ENCODE peak calls at places on chromosomes 11 and 22, in five cellular contexts. W, R, L, M and B are unnamed samples.

GRCh38 chr11:5136246-5136645 is 1.9 kb downstream of the OR52A5 start:
- DNase-seq in M (no peak), R (no peak), W (no peak), L (no peak), B (no peak)

GRCh38 chr11:78595431-78596130 is 20.9 kb upstream of the NARS2 start:
- DNase-seq in M (no peak), R (no peak), W (no peak), L (no peak), B (no peak)

GRCh38 chr11:38530226-38530625 is 1932.2 kb upstream of the RAG2 start:
- DNase-seq in L (no peak), W (no peak), M (no peak), R (no peak), B (no peak)

GRCh38 chr11:75240381-75241035 is at the start of gene TPBGL:
- DNase-seq in W (no peak), R (peak), L (no peak), M (no peak), B (no peak)

GRCh38 chr11:129815596-129816461 is at the start of gene TMEM45B:
- DNase-seq in M (no peak), R (no peak), W (no peak), L (no peak), B (no peak)

GRCh38 chr22:19168088-19168890 is 10.2 kb downstream of the SLC25A1 start:
- DNase-seq in R (no peak), M (no peak), W (no peak), L (no peak), B (no peak)

GRCh38 chr11:4049006-4049405 is 45.6 kb upstream of the RRM1 start:
- DNase-seq in R (no peak), M (peak), L (no peak), W (no peak), B (no peak)

GRCh38 chr11:74769058-74769457 is 20.4 kb downstream of the RNF169 start:
- DNase-seq in M (no peak), W (no peak), L (no peak), R (no peak), B (no peak)

GRCh38 chr22:17917490-17917983 is 106.8 kb downstream of the MICAL3 start:
- DNase-seq in R (peak), M (no peak), L (no peak), W (no peak), B (no peak)

GRCh38 chr11:57514538-57515331 is 767 bp downstream of the SLC43A1 start:
- DNase-seq in R (peak), L (peak), W (no peak), M (peak), B (no peak)

GRCh38 chr11:68090706-68091105 is 30.5 kb downstream of the CHKA start:
- DNase-seq in L (no peak), M (no peak), R (no peak), W (no peak), B (no peak)

GRCh38 chr11:78030429-78031325 is 7.6 kb upstream of the KCTD14 start:
- DNase-seq in W (no peak), L (no peak), R (peak), M (no peak), B (no peak)

GRCh38 chr11:288328-289144 is at the start of gene PGGHG:
- DNase-seq in W (no peak), L (peak), M (no peak), R (peak), B (no peak)

GRCh38 chr11:69477111-69477510 is 4.4 kb upstream of the LINC01488 start:
- DNase-seq in W (no peak), M (no peak), L (no peak), R (no peak), B (no peak)

GRCh38 chr11:94866231-94866827 is 98.2 kb downstream of the AMOTL1 start:
- DNase-seq in M (no peak), L (no peak), W (no peak), R (no peak), B (no peak)

GRCh38 chr11:75365711-75366181 is 14.3 kb upstream of the ARRB1 start:
- DNase-seq in L (no peak), M (no peak), R (no peak), W (no peak), B (no peak)

GRCh38 chr11:118050208-118050891 is 26.5 kb upstream of the TMPRSS4 start:
- DNase-seq in R (no peak), L (no peak), M (no peak), W (no peak), B (no peak)

GRCh38 chr11:95364324-95365295 is 133.6 kb upstream of the SESN3 start:
- DNase-seq in L (no peak), W (no peak), M (no peak), R (no peak), B (no peak)

GRCh38 chr11:1669546-1670218 is 27.3 kb upstream of the KRTAP5-6 start:
- DNase-seq in R (peak), M (no peak), W (no peak), L (no peak), B (no peak)

GRCh38 chr22:31820655-31821054 is 66.8 kb downstream of the DEPDC5 start:
- DNase-seq in W (no peak), L (no peak), R (no peak), M (no peak), B (no peak)

GRCh38 chr11:75032550-75032935 is 43.8 kb downstream of the NEU3 start:
- DNase-seq in L (no peak), R (no peak), W (no peak), M (no peak), B (no peak)

GRCh38 chr22:17773606-17774205 is 563 bp downstream of the BID start:
- DNase-seq in W (no peak), R (peak), M (no peak), L (peak), B (no peak)

GRCh38 chr11:11306855-11307254 is 46.2 kb downstream of the CSNK2A3 start:
- DNase-seq in W (no peak), L (no peak), R (no peak), M (no peak), B (no peak)

GRCh38 chr22:41848468-41848867 is 15.6 kb downstream of the SREBF2 start:
- DNase-seq in L (no peak), R (peak), W (no peak), M (peak), B (no peak)

GRCh38 chr11:85737738-85738137 is 51.7 kb upstream of the CCDC89 start:
- DNase-seq in L (no peak), R (no peak), M (no peak), W (no peak), B (no peak)

GRCh38 chr11:68014966-68015447 is 4.9 kb downstream of the ALDH3B1 start:
- DNase-seq in M (no peak), L (no peak), W (no peak), R (no peak), B (no peak)

GRCh38 chr11:78110830-78111229 is 28.6 kb downstream of the ALG8 start:
- DNase-seq in L (no peak), W (no peak), M (no peak), R (no peak), B (no peak)

GRCh38 chr11:33690290-33691050 is 10.2 kb downstream of the C11orf91 start:
- DNase-seq in L (no peak), W (peak), M (no peak), R (peak), B (no peak)

GRCh38 chr11:44324787-44325525 is 15.0 kb upstream of the ALX4 start:
- DNase-seq in W (no peak), L (no peak), R (no peak), M (no peak), B (no peak)

GRCh38 chr11:112963368-112963955 is 2.2 kb downstream of the NCAM1 start:
- DNase-seq in R (no peak), M (no peak), L (no peak), W (no peak), B (no peak)

GRCh38 chr11:96447208-96447607 is 57.4 kb downstream of the JRKL start:
- DNase-seq in R (no peak), L (no peak), W (no peak), M (no peak), B (no peak)

GRCh38 chr11:64406221-64406946 is 47.4 kb downstream of the RPS6KA4 start:
- DNase-seq in W (no peak), L (no peak), R (peak), M (no peak), B (no peak)
- TF ChIP-seq POLR2AphosphoS5 in W (no peak), L (no peak), R (no peak), M (no peak), B (no peak)

GRCh38 chr22:35376728-35377472 is 4.0 kb upstream of the HMOX1 start:
- DNase-seq in M (peak), R (peak), W (peak), L (peak), B (peak)
- TF ChIP-seq POLR2AphosphoS5 in M (peak), R (peak), W (peak), L (no peak), B (no peak)

GRCh38 chr11:110250168-110250567 is 46.2 kb downstream of the RDX start:
- DNase-seq in W (no peak), M (no peak), L (no peak), R (no peak), B (no peak)

GRCh38 chr11:110253525-110253924 is 42.9 kb downstream of the RDX start:
- DNase-seq in L (no peak), M (no peak), R (no peak), W (no peak), B (no peak)

GRCh38 chr11:110249066-110249465 is 47.3 kb downstream of the RDX start:
- DNase-seq in W (no peak), L (no peak), R (no peak), M (no peak), B (no peak)

DNA sequence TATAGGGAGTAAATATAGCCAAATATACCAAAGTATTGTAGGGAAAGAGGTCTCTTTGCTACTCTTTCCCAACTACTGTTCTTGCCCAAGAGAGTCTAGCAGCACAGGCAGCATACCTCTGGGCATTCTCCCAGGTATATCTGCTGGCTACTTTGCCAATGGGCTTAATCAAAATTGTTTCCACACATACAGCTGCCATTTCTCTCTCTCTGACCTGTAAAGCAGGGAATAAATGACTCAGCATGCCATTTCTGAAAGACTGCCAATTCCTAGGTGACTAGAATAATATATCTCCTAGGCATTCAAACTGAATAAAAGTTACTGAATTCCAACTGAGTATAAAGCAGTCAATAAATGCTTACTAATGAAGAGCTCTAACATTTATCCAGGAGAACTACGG is 44.6 kb downstream of the RDX start:
- DNase-seq in R (no peak), L (no peak), W (peak), M (no peak), B (no peak)
- TF ChIP-seq POLR2AphosphoS5 in R (no peak), L (no peak), W (peak), M (no peak), B (no peak)

DNA sequence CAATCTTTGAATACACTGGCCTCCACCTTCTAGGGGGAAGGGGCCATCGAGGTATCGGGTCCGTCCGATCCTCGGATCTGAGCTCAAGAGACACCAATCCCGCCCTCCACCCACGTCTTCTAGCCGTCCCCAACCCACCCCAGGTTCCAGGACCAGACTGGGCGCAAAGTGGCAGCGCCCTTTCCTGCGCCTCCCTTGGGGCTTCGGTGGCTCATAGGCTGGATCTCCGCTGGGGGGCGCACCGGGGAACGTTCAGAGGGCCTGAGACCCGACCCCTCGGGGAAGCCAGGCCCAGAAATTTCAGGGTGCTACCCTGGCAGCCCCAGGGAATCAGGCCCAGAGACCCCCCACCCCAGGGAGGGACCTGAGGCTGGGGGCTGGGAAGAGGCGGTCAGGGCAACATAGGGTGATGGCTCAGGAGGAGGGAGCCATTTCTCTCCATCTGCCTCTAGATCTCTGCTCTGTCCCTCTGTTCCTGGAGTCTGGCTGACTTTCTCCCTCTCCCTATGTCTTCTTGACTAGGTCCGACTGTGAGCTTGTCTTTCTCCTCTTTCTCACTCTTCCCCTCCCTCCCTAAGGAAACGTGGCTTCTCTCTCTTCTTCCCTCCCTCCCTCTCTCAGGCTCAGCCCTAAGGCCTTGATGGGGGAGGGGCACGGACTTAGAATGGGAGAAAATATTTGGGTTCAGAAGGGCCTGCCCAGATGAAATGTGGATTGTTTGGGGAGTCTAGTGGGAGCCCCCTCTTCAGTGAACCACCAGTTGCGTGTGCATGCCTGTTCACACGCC is 1.1 kb downstream of the CREB3L1 start:
- DNase-seq in W (no peak), M (no peak), L (no peak), R (peak), B (no peak)
- TF ChIP-seq POLR2AphosphoS5 in W (no peak), M (no peak), L (no peak), R (no peak), B (no peak)